ENCODE peak calls at places on chromosomes 7 and 10, in four cellular contexts. J, X, T and H are unnamed samples.

GRCh38 chr10:126080879-126081331 is 184.5 kb downstream of the FANK1 start:
- DNase-seq in J (no peak), X (no peak), T (no peak), H (no peak)

GRCh38 chr10:100008708-100009282 is 952 bp downstream of the DNMBP start:
- DNase-seq in T (no peak), J (no peak), X (no peak), H (no peak)

GRCh38 chr10:132468651-132469050 is 68.9 kb upstream of the INPP5A start:
- DNase-seq in X (no peak), J (no peak), T (no peak), H (no peak)

GRCh38 chr10:122124342-122124741 is 135.4 kb downstream of the TACC2 start:
- DNase-seq in J (no peak), X (no peak), T (no peak), H (no peak)

GRCh38 chr10:32985341-32985764 is 27.3 kb upstream of the ITGB1 start:
- DNase-seq in X (no peak), J (no peak), T (no peak), H (no peak)

GRCh38 chr10:122499491-122499941 is 38.2 kb downstream of the HTRA1 start:
- DNase-seq in T (no peak), X (no peak), J (no peak), H (no peak)

GRCh38 chr7:27170936-27171635 is 3.0 kb downstream of the HOXA10 start:
- DNase-seq in X (no peak), T (no peak), J (no peak), H (peak; percentile 8)

GRCh38 chr10:28719789-28720436 is 42.6 kb downstream of the BAMBI start:
- DNase-seq in T (no peak), X (no peak), J (no peak), H (no peak)

GRCh38 chr10:6299234-6299633 is 96.5 kb downstream of the PFKFB3 start:
- DNase-seq in T (no peak), X (peak; percentile 86), J (no peak), H (peak; percentile 74)

GRCh38 chr7:144437370-144438191 is 34.1 kb upstream of the NOBOX start:
- DNase-seq in J (peak; percentile 73), T (no peak), X (peak; percentile 75), H (peak; percentile 59)

GRCh38 chr7:48130658-48131108 is 40.6 kb upstream of the ABCA13 start:
- DNase-seq in X (no peak), T (no peak), J (no peak), H (no peak)

GRCh38 chr10:91251430-91252056 is 31.1 kb downstream of the PCGF5 start:
- DNase-seq in J (peak; percentile 43), T (no peak), X (peak; percentile 60), H (peak; percentile 63)

GRCh38 chr7:24406053-24406561 is 122.1 kb downstream of the NPY start:
- DNase-seq in X (no peak), T (no peak), J (no peak), H (no peak)